ENCODE peak calls at places on chromosome 20, in eight cellular contexts. Q is effector memory CD8-positive, alpha-beta T cell; Z is progenitor cell of endocrine pancreas; I is T-cell; A is left colon; J is activated CD4-positive, CD25-positive, alpha-beta regulatory T cell; S is GM12865; N is activated naive CD4-positive, alpha-beta T cell. O is an unnamed sample.

GRCh38 chr20:50645253-50646068 is 45.9 kb downstream of the RIPOR3 start:
- DNase-seq in S (no peak), Q (no peak), J (no peak), A (peak), N (no peak), I (no peak), Z (peak), O (peak)

GRCh38 chr20:38291582-38291918 is 12.4 kb upstream of the BPI start:
- DNase-seq in N (no peak), Z (no peak), Q (no peak), A (no peak), S (no peak), I (no peak), J (no peak), O (no peak)

GRCh38 chr20:10618611-10619245 is 55.1 kb downstream of the JAG1 start:
- DNase-seq in N (no peak), Z (no peak), S (no peak), I (no peak), A (no peak), Q (no peak), J (no peak), O (no peak)

GRCh38 chr20:46202758-46203509 is 84.8 kb downstream of the CD40 start:
- DNase-seq in Q (no peak), A (no peak), N (no peak), S (no peak), J (no peak), I (no peak), Z (no peak), O (no peak)

GRCh38 chr20:60085551-60086132 is 127.4 kb downstream of the CDH26 start:
- DNase-seq in Z (no peak), J (no peak), Q (no peak), S (no peak), A (no peak), N (no peak), I (no peak), O (no peak)

GRCh38 chr20:41177636-41178035 is 40.3 kb downstream of the PLCG1 start:
- DNase-seq in I (no peak), A (no peak), Q (no peak), J (no peak), N (no peak), Z (no peak), S (no peak), O (peak)

GRCh38 chr20:57811373-57812020 is 101.7 kb upstream of the PMEPA1 start:
- DNase-seq in Z (no peak), A (no peak), J (no peak), I (no peak), Q (no peak), N (no peak), S (no peak), O (peak)

GRCh38 chr20:16580127-16580526 is 6.9 kb upstream of the KIF16B start:
- DNase-seq in Q (no peak), A (peak), S (no peak), Z (no peak), J (no peak), I (no peak), N (no peak), O (peak)

GRCh38 chr20:8473459-8473858 is 341.4 kb downstream of the PLCB1 start:
- DNase-seq in Q (no peak), A (no peak), S (no peak), J (no peak), I (no peak), Z (no peak), N (no peak), O (no peak)

GRCh38 chr20:29448806-29449470 is 1808.5 kb upstream of the DEFB115 start:
- DNase-seq in N (no peak), J (no peak), Q (peak), I (no peak), S (no peak), A (no peak), Z (no peak), O (no peak)

GRCh38 chr20:35756404-35756803 is 14.3 kb upstream of the RBM39 start:
- DNase-seq in A (no peak), Q (no peak), N (no peak), I (no peak), Z (no peak), J (no peak), S (no peak), O (no peak)

GRCh38 chr20:23116301-23117089 is 30.4 kb upstream of the CD93 start:
- DNase-seq in Q (no peak), S (no peak), Z (no peak), J (no peak), A (no peak), I (no peak), N (no peak), O (no peak)

GRCh38 chr20:49711331-49711987 is 2.2 kb downstream of the B4GALT5 start:
- DNase-seq in J (no peak), A (no peak), N (no peak), I (no peak), Q (no peak), S (no peak), Z (no peak), O (no peak)

GRCh38 chr20:8132632-8133587 is 844 bp downstream of the PLCB1 start:
- DNase-seq in I (no peak), A (peak), S (no peak), Z (peak), J (no peak), N (no peak), Q (no peak), O (peak)

GRCh38 chr20:62927128-62927705 is 912 bp upstream of the DIDO1 start:
- DNase-seq in S (no peak), I (no peak), Z (no peak), A (no peak), J (no peak), N (no peak), Q (no peak), O (no peak)

GRCh38 chr20:3749689-3750639 is 17.5 kb downstream of the HSPA12B start:
- DNase-seq in A (peak), S (peak), I (no peak), J (no peak), Q (no peak), Z (peak), N (no peak), O (peak)

GRCh38 chr20:35615667-35616464 is at the start of gene SPAG4:
- DNase-seq in A (peak), S (peak), J (peak), Q (peak), Z (peak), I (peak), N (peak), O (no peak)

GRCh38 chr20:24118781-24119175 is 130.2 kb upstream of the GGTLC1 start:
- DNase-seq in S (no peak), N (no peak), Q (no peak), I (no peak), J (no peak), A (peak), Z (no peak), O (no peak)

GRCh38 chr20:36304786-36305495 is 1.2 kb upstream of the DLGAP4 start:
- DNase-seq in J (no peak), Z (no peak), N (no peak), I (no peak), Q (no peak), S (no peak), A (no peak), O (peak)

GRCh38 chr20:21512634-21513180 is 1.2 kb downstream of the NKX2-2 start:
- DNase-seq in J (no peak), S (no peak), Q (no peak), A (no peak), I (no peak), Z (no peak), N (no peak), O (no peak)

GRCh38 chr20:48180039-48180438 is 394.8 kb upstream of the SULF2 start:
- DNase-seq in I (no peak), Q (no peak), N (no peak), A (no peak), J (no peak), S (no peak), Z (no peak), O (no peak)

GRCh38 chr20:44736170-44737021 is 9.3 kb upstream of the KCNK15 start:
- DNase-seq in Q (peak), Z (no peak), A (peak), I (peak), N (no peak), S (peak), J (no peak), O (peak)

GRCh38 chr20:47201074-47201730 is 155.3 kb downstream of the ZMYND8 start:
- DNase-seq in I (no peak), Q (no peak), Z (no peak), A (no peak), N (no peak), S (no peak), J (no peak), O (peak)

GRCh38 chr20:63405102-63405730 is 44.1 kb upstream of the CHRNA4 start:
- DNase-seq in N (no peak), J (no peak), I (no peak), A (no peak), Z (no peak), S (no peak), Q (no peak), O (no peak)

GRCh38 chr20:19692100-19692499 is 66.0 kb upstream of the RIN2 start:
- DNase-seq in N (no peak), I (no peak), A (no peak), S (no peak), J (no peak), Z (no peak), Q (no peak), O (no peak)

GRCh38 chr20:20492521-20493334 is 124.8 kb downstream of the INSM1 start:
- DNase-seq in S (no peak), Q (no peak), J (no peak), I (no peak), A (no peak), Z (peak), N (no peak), O (peak)

GRCh38 chr20:15523431-15523830 is 1049.8 kb downstream of the KIF16B start:
- DNase-seq in N (no peak), A (no peak), Z (no peak), I (no peak), J (no peak), Q (no peak), S (no peak), O (no peak)

GRCh38 chr20:57398231-57398821 is 7.1 kb downstream of the RBM38 start:
- DNase-seq in N (peak), Q (peak), S (peak), Z (no peak), I (peak), J (peak), A (peak), O (no peak)

GRCh38 chr20:44600758-44601562 is 18.6 kb downstream of the PKIG start:
- DNase-seq in I (no peak), N (no peak), J (no peak), Q (no peak), Z (no peak), A (no peak), S (no peak), O (no peak)

GRCh38 chr20:3802524-3803239 is 6.6 kb downstream of the CDC25B start:
- DNase-seq in S (no peak), I (no peak), A (no peak), Z (no peak), J (no peak), Q (no peak), N (no peak), O (no peak)

GRCh38 chr20:37976862-37977261 is 56.4 kb downstream of the TTI1 start:
- DNase-seq in Q (no peak), A (no peak), N (no peak), S (no peak), J (no peak), I (no peak), Z (no peak), O (no peak)

GRCh38 chr20:7505152-7505834 is 435.0 kb downstream of the HAO1 start:
- DNase-seq in Q (no peak), N (no peak), A (no peak), J (no peak), Z (no peak), S (peak), I (no peak), O (no peak)

GRCh38 chr20:51450221-51450712 is 92.3 kb downstream of the NFATC2 start:
- DNase-seq in J (no peak), Q (no peak), N (no peak), S (no peak), A (no peak), I (no peak), Z (no peak), O (no peak)

O was measured in ELF-1.